ENCODE peak calls at places on chromosomes 2 and 18, in seven cellular contexts. One of them, this sample, is unnamed.

GRCh38 chr2:207481924-207482323 is 47.8 kb upstream of the CREB1 start:
- DNase-seq in SW 1271: no peak
- DNase-seq in cardiac fibroblast: no peak
- DNase-seq in HT1080: no peak
- DNase-seq in G401: peak
- DNase-seq in CD8-positive, alpha-beta T cell: no peak
- DNase-seq in NCI-H748 treated with DMSO at 0.1 percent for 48 hours: no peak
- DNase-seq in this sample: peak

GRCh38 chr2:80364511-80365212 is 60.1 kb upstream of the LRRTM1 start:
- DNase-seq in CD8-positive, alpha-beta T cell: no peak
- DNase-seq in HT1080: no peak
- DNase-seq in SW 1271: no peak
- DNase-seq in NCI-H748 treated with DMSO at 0.1 percent for 48 hours: peak
- DNase-seq in G401: no peak
- DNase-seq in cardiac fibroblast: no peak
- DNase-seq in this sample: no peak

GRCh38 chr2:101844055-101844635 is 146.6 kb downstream of the MAP4K4 start:
- DNase-seq in SW 1271: no peak
- DNase-seq in NCI-H748 treated with DMSO at 0.1 percent for 48 hours: no peak
- DNase-seq in G401: no peak
- DNase-seq in HT1080: no peak
- DNase-seq in cardiac fibroblast: peak
- DNase-seq in CD8-positive, alpha-beta T cell: no peak
- DNase-seq in this sample: no peak

GRCh38 chr2:86069783-86070339 is 35.8 kb downstream of the POLR1A start:
- DNase-seq in SW 1271: no peak
- DNase-seq in NCI-H748 treated with DMSO at 0.1 percent for 48 hours: no peak
- DNase-seq in CD8-positive, alpha-beta T cell: no peak
- DNase-seq in HT1080: no peak
- DNase-seq in G401: no peak
- DNase-seq in cardiac fibroblast: no peak
- DNase-seq in this sample: no peak

GRCh38 chr2:241821460-241822263 is 12.7 kb downstream of the NEU4 start:
- DNase-seq in cardiac fibroblast: no peak
- DNase-seq in NCI-H748 treated with DMSO at 0.1 percent for 48 hours: no peak
- DNase-seq in HT1080: no peak
- DNase-seq in G401: no peak
- DNase-seq in SW 1271: no peak
- DNase-seq in CD8-positive, alpha-beta T cell: no peak
- DNase-seq in this sample: no peak

GRCh38 chr2:118224888-118225264 is 136.6 kb downstream of the INSIG2 start:
- DNase-seq in SW 1271: no peak
- DNase-seq in cardiac fibroblast: no peak
- DNase-seq in HT1080: no peak
- DNase-seq in CD8-positive, alpha-beta T cell: no peak
- DNase-seq in G401: no peak
- DNase-seq in NCI-H748 treated with DMSO at 0.1 percent for 48 hours: no peak
- DNase-seq in this sample: peak

GRCh38 chr2:179460530-179460929 is 195.9 kb upstream of the SESTD1 start:
- DNase-seq in HT1080: peak
- DNase-seq in SW 1271: no peak
- DNase-seq in cardiac fibroblast: peak
- DNase-seq in NCI-H748 treated with DMSO at 0.1 percent for 48 hours: no peak
- DNase-seq in CD8-positive, alpha-beta T cell: no peak
- DNase-seq in G401: no peak
- DNase-seq in this sample: no peak

GRCh38 chr2:15588329-15588919 is 3.2 kb upstream of the DDX1 start:
- DNase-seq in NCI-H748 treated with DMSO at 0.1 percent for 48 hours: peak
- DNase-seq in G401: peak
- DNase-seq in CD8-positive, alpha-beta T cell: no peak
- DNase-seq in SW 1271: peak
- DNase-seq in cardiac fibroblast: peak
- DNase-seq in HT1080: peak
- DNase-seq in this sample: peak

GRCh38 chr2:127887452-127888219 is 1.9 kb upstream of the AMMECR1L start:
- DNase-seq in G401: peak
- DNase-seq in NCI-H748 treated with DMSO at 0.1 percent for 48 hours: no peak
- DNase-seq in CD8-positive, alpha-beta T cell: no peak
- DNase-seq in SW 1271: no peak
- DNase-seq in cardiac fibroblast: peak
- DNase-seq in HT1080: no peak
- DNase-seq in this sample: no peak

GRCh38 chr2:133836691-133837090 is 268.4 kb upstream of the NCKAP5 start:
- DNase-seq in G401: no peak
- DNase-seq in cardiac fibroblast: no peak
- DNase-seq in HT1080: no peak
- DNase-seq in SW 1271: no peak
- DNase-seq in CD8-positive, alpha-beta T cell: no peak
- DNase-seq in NCI-H748 treated with DMSO at 0.1 percent for 48 hours: no peak
- DNase-seq in this sample: no peak

GRCh38 chr2:143937563-143938346 is 582.2 kb downstream of the ZEB2 start:
- DNase-seq in SW 1271: no peak
- DNase-seq in CD8-positive, alpha-beta T cell: no peak
- DNase-seq in G401: no peak
- DNase-seq in HT1080: no peak
- DNase-seq in cardiac fibroblast: peak
- DNase-seq in NCI-H748 treated with DMSO at 0.1 percent for 48 hours: peak
- DNase-seq in this sample: peak

GRCh38 chr2:226164512-226164911 is 635.1 kb downstream of the IRS1 start:
- DNase-seq in SW 1271: no peak
- DNase-seq in CD8-positive, alpha-beta T cell: no peak
- DNase-seq in G401: no peak
- DNase-seq in NCI-H748 treated with DMSO at 0.1 percent for 48 hours: no peak
- DNase-seq in cardiac fibroblast: no peak
- DNase-seq in HT1080: no peak
- DNase-seq in this sample: no peak

GRCh38 chr2:20618886-20619521 is 31.9 kb downstream of the HS1BP3 start:
- DNase-seq in G401: no peak
- DNase-seq in SW 1271: no peak
- DNase-seq in cardiac fibroblast: no peak
- DNase-seq in CD8-positive, alpha-beta T cell: no peak
- DNase-seq in HT1080: no peak
- DNase-seq in NCI-H748 treated with DMSO at 0.1 percent for 48 hours: no peak
- DNase-seq in this sample: no peak

GRCh38 chr2:127471286-127471983 is 53.2 kb downstream of the PROC start:
- DNase-seq in SW 1271: no peak
- DNase-seq in G401: no peak
- DNase-seq in cardiac fibroblast: no peak
- DNase-seq in NCI-H748 treated with DMSO at 0.1 percent for 48 hours: no peak
- DNase-seq in CD8-positive, alpha-beta T cell: no peak
- DNase-seq in HT1080: no peak
- DNase-seq in this sample: no peak

GRCh38 chr2:174957049-174957448 is 48.1 kb downstream of the CHN1 start:
- DNase-seq in CD8-positive, alpha-beta T cell: no peak
- DNase-seq in SW 1271: no peak
- DNase-seq in cardiac fibroblast: no peak
- DNase-seq in HT1080: no peak
- DNase-seq in G401: no peak
- DNase-seq in NCI-H748 treated with DMSO at 0.1 percent for 48 hours: no peak
- DNase-seq in this sample: no peak

GRCh38 chr2:36858551-36859365 is 107.6 kb downstream of the STRN start:
- DNase-seq in CD8-positive, alpha-beta T cell: no peak
- DNase-seq in cardiac fibroblast: no peak
- DNase-seq in G401: no peak
- DNase-seq in HT1080: no peak
- DNase-seq in SW 1271: no peak
- DNase-seq in NCI-H748 treated with DMSO at 0.1 percent for 48 hours: no peak
- DNase-seq in this sample: no peak

GRCh38 chr2:134014196-134014960 is 239.5 kb upstream of the MGAT5 start:
- DNase-seq in HT1080: no peak
- DNase-seq in CD8-positive, alpha-beta T cell: no peak
- DNase-seq in NCI-H748 treated with DMSO at 0.1 percent for 48 hours: no peak
- DNase-seq in cardiac fibroblast: no peak
- DNase-seq in SW 1271: no peak
- DNase-seq in G401: no peak
- DNase-seq in this sample: no peak

GRCh38 chr2:217045725-217046475 is 186.0 kb upstream of the TNP1 start:
- DNase-seq in SW 1271: no peak
- DNase-seq in NCI-H748 treated with DMSO at 0.1 percent for 48 hours: no peak
- DNase-seq in cardiac fibroblast: peak
- DNase-seq in CD8-positive, alpha-beta T cell: no peak
- DNase-seq in G401: no peak
- DNase-seq in HT1080: no peak
- DNase-seq in this sample: no peak

GRCh38 chr2:25311866-25312575 is 29.7 kb downstream of the DNMT3A start:
- DNase-seq in SW 1271: no peak
- DNase-seq in HT1080: no peak
- DNase-seq in cardiac fibroblast: no peak
- DNase-seq in CD8-positive, alpha-beta T cell: no peak
- DNase-seq in G401: no peak
- DNase-seq in NCI-H748 treated with DMSO at 0.1 percent for 48 hours: no peak
- DNase-seq in this sample: no peak

GRCh38 chr18:13220326-13220991 is 1.9 kb downstream of the LDLRAD4 start:
- DNase-seq in G401: peak
- DNase-seq in NCI-H748 treated with DMSO at 0.1 percent for 48 hours: no peak
- DNase-seq in SW 1271: no peak
- DNase-seq in CD8-positive, alpha-beta T cell: no peak
- DNase-seq in cardiac fibroblast: no peak
- DNase-seq in HT1080: no peak
- DNase-seq in this sample: no peak

GRCh38 chr18:54775686-54776085 is 52.6 kb upstream of the RAB27B start:
- DNase-seq in cardiac fibroblast: peak
- DNase-seq in SW 1271: peak
- DNase-seq in NCI-H748 treated with DMSO at 0.1 percent for 48 hours: no peak
- DNase-seq in HT1080: peak
- DNase-seq in CD8-positive, alpha-beta T cell: no peak
- DNase-seq in G401: no peak
- DNase-seq in this sample: no peak

GRCh38 chr2:149586898-149587219 is 716 bp downstream of the MMADHC start:
- DNase-seq in G401: no peak
- DNase-seq in HT1080: no peak
- DNase-seq in cardiac fibroblast: no peak
- DNase-seq in SW 1271: no peak
- DNase-seq in CD8-positive, alpha-beta T cell: no peak
- DNase-seq in NCI-H748 treated with DMSO at 0.1 percent for 48 hours: no peak
- DNase-seq in this sample: no peak

GRCh38 chr2:218398437-218399390 is 954 bp upstream of the CTDSP1 start:
- DNase-seq in SW 1271: no peak
- DNase-seq in NCI-H748 treated with DMSO at 0.1 percent for 48 hours: no peak
- DNase-seq in cardiac fibroblast: peak
- DNase-seq in CD8-positive, alpha-beta T cell: peak
- DNase-seq in G401: no peak
- DNase-seq in HT1080: no peak
- DNase-seq in this sample: peak

GRCh38 chr2:179446475-179447141 is 182.0 kb upstream of the SESTD1 start:
- DNase-seq in HT1080: no peak
- DNase-seq in NCI-H748 treated with DMSO at 0.1 percent for 48 hours: no peak
- DNase-seq in cardiac fibroblast: no peak
- DNase-seq in CD8-positive, alpha-beta T cell: no peak
- DNase-seq in SW 1271: no peak
- DNase-seq in G401: peak
- DNase-seq in this sample: no peak

GRCh38 chr2:98749053-98749450 is 18.1 kb upstream of the MGAT4A start:
- DNase-seq in CD8-positive, alpha-beta T cell: no peak
- DNase-seq in G401: no peak
- DNase-seq in SW 1271: no peak
- DNase-seq in NCI-H748 treated with DMSO at 0.1 percent for 48 hours: no peak
- DNase-seq in cardiac fibroblast: no peak
- DNase-seq in HT1080: no peak
- DNase-seq in this sample: peak

GRCh38 chr2:233966388-233966787 is 49.2 kb downstream of the TRPM8 start:
- DNase-seq in SW 1271: no peak
- DNase-seq in G401: no peak
- DNase-seq in cardiac fibroblast: no peak
- DNase-seq in HT1080: no peak
- DNase-seq in CD8-positive, alpha-beta T cell: no peak
- DNase-seq in NCI-H748 treated with DMSO at 0.1 percent for 48 hours: no peak
- DNase-seq in this sample: no peak

GRCh38 chr18:7754725-7755181 is 187.6 kb downstream of the PTPRM start:
- DNase-seq in HT1080: no peak
- DNase-seq in CD8-positive, alpha-beta T cell: no peak
- DNase-seq in NCI-H748 treated with DMSO at 0.1 percent for 48 hours: no peak
- DNase-seq in G401: no peak
- DNase-seq in cardiac fibroblast: peak
- DNase-seq in SW 1271: no peak
- DNase-seq in this sample: no peak

GRCh38 chr2:46569061-46569560 is 89.7 kb downstream of the TMEM247 start:
- DNase-seq in HT1080: no peak
- DNase-seq in NCI-H748 treated with DMSO at 0.1 percent for 48 hours: no peak
- DNase-seq in cardiac fibroblast: peak
- DNase-seq in SW 1271: no peak
- DNase-seq in CD8-positive, alpha-beta T cell: no peak
- DNase-seq in G401: no peak
- DNase-seq in this sample: peak

GRCh38 chr18:62979172-62979571 is 263.8 kb downstream of the PHLPP1 start:
- DNase-seq in SW 1271: no peak
- DNase-seq in NCI-H748 treated with DMSO at 0.1 percent for 48 hours: peak
- DNase-seq in CD8-positive, alpha-beta T cell: no peak
- DNase-seq in HT1080: peak
- DNase-seq in cardiac fibroblast: peak
- DNase-seq in G401: no peak
- DNase-seq in this sample: peak

GRCh38 chr2:239824051-239824694 is 201.0 kb downstream of the NDUFA10 start:
- DNase-seq in NCI-H748 treated with DMSO at 0.1 percent for 48 hours: no peak
- DNase-seq in G401: peak
- DNase-seq in CD8-positive, alpha-beta T cell: peak
- DNase-seq in HT1080: peak
- DNase-seq in cardiac fibroblast: no peak
- DNase-seq in SW 1271: no peak
- DNase-seq in this sample: peak

GRCh38 chr2:9693646-9694045 is 62.8 kb upstream of the YWHAQ start:
- DNase-seq in HT1080: no peak
- DNase-seq in SW 1271: no peak
- DNase-seq in G401: peak
- DNase-seq in NCI-H748 treated with DMSO at 0.1 percent for 48 hours: no peak
- DNase-seq in CD8-positive, alpha-beta T cell: no peak
- DNase-seq in cardiac fibroblast: no peak
- DNase-seq in this sample: no peak

GRCh38 chr2:71474744-71475421 is 21.5 kb downstream of the DYSF start:
- DNase-seq in G401: no peak
- DNase-seq in SW 1271: no peak
- DNase-seq in HT1080: no peak
- DNase-seq in cardiac fibroblast: no peak
- DNase-seq in CD8-positive, alpha-beta T cell: no peak
- DNase-seq in NCI-H748 treated with DMSO at 0.1 percent for 48 hours: no peak
- DNase-seq in this sample: no peak

GRCh38 chr2:120205901-120206581 is 17.2 kb downstream of the TMEM185B start:
- DNase-seq in NCI-H748 treated with DMSO at 0.1 percent for 48 hours: no peak
- DNase-seq in SW 1271: no peak
- DNase-seq in HT1080: peak
- DNase-seq in cardiac fibroblast: no peak
- DNase-seq in G401: no peak
- DNase-seq in CD8-positive, alpha-beta T cell: peak
- DNase-seq in this sample: peak

GRCh38 chr2:113854970-113855740 is 34.7 kb upstream of the ACTR3 start:
- DNase-seq in NCI-H748 treated with DMSO at 0.1 percent for 48 hours: no peak
- DNase-seq in SW 1271: no peak
- DNase-seq in CD8-positive, alpha-beta T cell: no peak
- DNase-seq in cardiac fibroblast: no peak
- DNase-seq in HT1080: no peak
- DNase-seq in G401: no peak
- DNase-seq in this sample: peak

GRCh38 chr2:69138247-69138754 is 125.3 kb downstream of the ANTXR1 start:
- DNase-seq in cardiac fibroblast: peak
- DNase-seq in NCI-H748 treated with DMSO at 0.1 percent for 48 hours: no peak
- DNase-seq in HT1080: peak
- DNase-seq in G401: no peak
- DNase-seq in CD8-positive, alpha-beta T cell: no peak
- DNase-seq in SW 1271: peak
- DNase-seq in this sample: no peak

GRCh38 chr2:101729521-101730190 is 32.1 kb downstream of the MAP4K4 start:
- DNase-seq in HT1080: no peak
- DNase-seq in CD8-positive, alpha-beta T cell: peak
- DNase-seq in NCI-H748 treated with DMSO at 0.1 percent for 48 hours: no peak
- DNase-seq in SW 1271: no peak
- DNase-seq in cardiac fibroblast: no peak
- DNase-seq in G401: no peak
- DNase-seq in this sample: no peak

GRCh38 chr18:59874166-59874565 is 25.6 kb upstream of the PMAIP1 start:
- DNase-seq in HT1080: peak
- DNase-seq in cardiac fibroblast: peak
- DNase-seq in CD8-positive, alpha-beta T cell: no peak
- DNase-seq in G401: no peak
- DNase-seq in NCI-H748 treated with DMSO at 0.1 percent for 48 hours: no peak
- DNase-seq in SW 1271: no peak
- DNase-seq in this sample: no peak

GRCh38 chr2:109380502-109381326 is 233.1 kb downstream of the SEPTIN10 start:
- DNase-seq in G401: peak
- DNase-seq in CD8-positive, alpha-beta T cell: no peak
- DNase-seq in SW 1271: no peak
- DNase-seq in cardiac fibroblast: no peak
- DNase-seq in HT1080: peak
- DNase-seq in NCI-H748 treated with DMSO at 0.1 percent for 48 hours: no peak
- DNase-seq in this sample: no peak